ENCODE peak calls at places on chromosome 2, in nine cellular contexts. B is upper lobe of right lung, S is dorsolateral prefrontal cortex, O is esophagus squamous epithelium, P is thoracic aorta, U is astrocyte, K is hepatocyte, T is tibial artery, R is cardiac muscle cell. Q is an unnamed sample.

GRCh38 chr2:24839729-24840128 is 46.5 kb downstream of the CENPO start:
- DNase-seq in B (no peak), S (no peak), O (no peak), P (no peak), U (no peak), K (no peak), T (no peak), R (no peak), Q (no peak)

GRCh38 chr2:205723174-205723573 is 40.9 kb downstream of the NRP2 start:
- DNase-seq in B (no peak), S (no peak), O (no peak), P (no peak), U (no peak), K (no peak), T (no peak), R (peak; percentile 44), Q (no peak)

GRCh38 chr2:46871976-46872381 is 43.6 kb downstream of the MCFD2 start:
- DNase-seq in B (peak; percentile 87), S (no peak), O (no peak), P (no peak), U (no peak), K (no peak), T (peak; percentile 62), R (no peak), Q (no peak)

GRCh38 chr2:36750101-36750500 is 53.6 kb downstream of the VIT start:
- DNase-seq in B (no peak), S (no peak), O (no peak), P (no peak), U (no peak), K (no peak), T (no peak), R (no peak), Q (no peak)

GRCh38 chr2:98909381-98910211 is 26.4 kb downstream of the CRACDL start:
- DNase-seq in B (peak; percentile 91), S (no peak), O (no peak), P (no peak), U (peak; percentile 87), K (peak; percentile 73), T (peak; percentile 66), R (peak; percentile 86), Q (no peak)

GRCh38 chr2:216583157-216583556 is 50.1 kb upstream of the IGFBP2 start:
- DNase-seq in B (no peak), S (no peak), O (no peak), P (no peak), U (peak; percentile 98), K (peak; percentile 73), T (no peak), R (peak; percentile 62), Q (no peak)

GRCh38 chr2:122542236-122542635 is 786.8 kb downstream of the TSN start:
- DNase-seq in B (no peak), S (no peak), O (no peak), P (no peak), U (no peak), K (no peak), T (no peak), R (no peak), Q (no peak)

GRCh38 chr2:215839816-215840215 is 173.5 kb downstream of the MREG start:
- DNase-seq in B (no peak), S (no peak), O (no peak), P (no peak), U (no peak), K (no peak), T (no peak), R (no peak), Q (no peak)

GRCh38 chr2:148165975-148166374 is 145.1 kb downstream of the MBD5 start:
- DNase-seq in B (no peak), S (no peak), O (no peak), P (no peak), U (no peak), K (no peak), T (no peak), R (no peak), Q (no peak)

GRCh38 chr2:85770369-85770768 is 16.6 kb downstream of the ATOH8 start:
- DNase-seq in B (no peak), S (no peak), O (no peak), P (no peak), U (peak; percentile 43), K (no peak), T (no peak), R (no peak), Q (no peak)

GRCh38 chr2:85768713-85769112 is 14.9 kb downstream of the ATOH8 start:
- DNase-seq in B (no peak), S (no peak), O (no peak), P (no peak), U (no peak), K (peak; percentile 78), T (peak; percentile 84), R (peak; percentile 87), Q (no peak)

GRCh38 chr2:85767803-85768665 is 14.2 kb downstream of the ATOH8 start:
- DNase-seq in B (no peak), S (no peak), O (no peak), P (no peak), U (no peak), K (no peak), T (no peak), R (no peak), Q (no peak)

GRCh38 chr2:85769987-85770362 is 16.2 kb downstream of the ATOH8 start:
- DNase-seq in B (no peak), S (no peak), O (no peak), P (no peak), U (no peak), K (no peak), T (peak; percentile 62), R (no peak), Q (no peak)

DNA sequence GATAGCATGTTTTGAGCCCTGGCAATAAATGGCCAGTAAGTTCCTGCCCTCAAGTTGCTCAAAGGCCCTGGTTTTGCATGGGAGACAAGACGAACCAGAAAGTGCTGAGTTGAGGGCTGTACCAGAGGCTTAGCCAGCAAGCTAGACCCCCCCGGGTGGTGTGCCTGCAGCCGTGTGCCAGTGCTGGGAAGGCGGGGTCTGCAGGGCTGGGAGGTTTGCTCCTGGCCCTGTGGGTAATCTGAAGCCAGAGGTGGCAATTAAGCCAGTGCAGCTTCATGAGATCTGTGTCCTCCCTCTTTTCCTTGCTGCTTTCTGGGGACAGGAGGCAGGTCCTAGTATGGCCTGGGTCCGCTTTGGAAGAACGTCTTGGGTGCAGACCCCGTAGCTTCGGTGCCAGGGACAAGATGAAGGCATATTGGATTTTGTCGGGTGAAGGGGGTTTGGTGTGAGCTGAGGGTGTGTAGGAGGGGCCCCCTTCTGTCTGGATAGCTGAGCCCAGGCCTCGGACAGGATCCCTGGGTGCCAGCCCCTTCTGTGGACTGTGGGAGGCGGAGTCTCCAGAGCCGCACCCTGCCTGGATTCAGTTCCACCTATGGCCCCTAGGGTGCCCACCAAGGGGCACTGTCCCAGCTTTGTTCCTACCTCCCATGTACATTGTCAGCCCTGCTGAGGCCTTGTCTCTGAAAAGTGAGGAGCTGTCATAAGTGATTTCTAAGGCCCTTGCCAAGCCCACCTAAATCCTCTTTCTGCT is 15.6 kb downstream of the ATOH8 start:
- DNase-seq in B (no peak), S (no peak), O (no peak), P (no peak), U (no peak), K (no peak), T (peak; percentile 63), R (no peak), Q (no peak)
- TF ChIP-seq CTCF in B (peak; percentile 38), S (peak; percentile 33), O (no peak), P (peak; percentile 33), U (peak; percentile 18), K (peak; percentile 14), T (peak; percentile 25), R (peak; percentile 35), Q (peak; percentile 25)

GRCh38 chr2:100554788-100555407 is 7.9 kb upstream of the PDCL3 start:
- DNase-seq in B (peak; percentile 72), S (no peak), O (no peak), P (no peak), U (no peak), K (no peak), T (no peak), R (no peak), Q (no peak)
- H3K27ac ChIP-seq in B (no peak overlapping the region), S (no peak overlapping the region), O (no peak overlapping the region), P (no peak overlapping the region), U (no peak overlapping the region), K (no peak overlapping the region), T (no peak overlapping the region), R (no peak overlapping the region), Q (no peak overlapping the region)

GRCh38 chr2:121136323-121136722 is 148.7 kb downstream of the TFCP2L1 start:
- DNase-seq in B (no peak), S (no peak), O (no peak), P (no peak), U (no peak), K (no peak), T (no peak), R (no peak), Q (no peak)
- H3K27me3 ChIP-seq in B (no peaks in the 10 kb centered on the region), S (no peaks in the 10 kb centered on the region), O (no peaks in the 10 kb centered on the region), P (no peaks in the 10 kb centered on the region), U (peaks cover 8% of the 10 kb centered on the region), K (no peaks in the 10 kb centered on the region), T (peaks cover 22% of the 10 kb centered on the region), R (no peaks in the 10 kb centered on the region), Q (no peaks in the 10 kb centered on the region)

DNA sequence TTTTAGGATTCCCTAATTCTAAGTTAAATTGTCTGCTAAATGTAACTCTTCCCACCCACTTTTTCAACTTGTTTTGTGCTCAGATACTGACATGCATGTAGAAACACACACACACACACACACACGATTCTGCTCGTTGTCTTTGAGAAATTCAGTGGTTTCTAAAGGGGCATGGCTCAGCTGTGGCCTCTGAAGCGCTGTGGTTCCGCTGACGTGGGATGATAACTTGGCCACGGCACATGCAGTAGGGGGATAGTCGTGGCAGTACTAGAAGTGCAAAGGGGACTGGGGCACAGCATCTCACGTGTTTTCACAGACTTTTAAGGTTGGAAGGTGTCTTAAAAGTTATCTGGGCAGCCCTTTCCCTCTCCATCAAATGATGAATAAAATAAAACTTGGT is 18.4 kb downstream of the CASP10 start:
- DNase-seq in B (no peak), S (no peak), O (no peak), P (no peak), U (no peak), K (no peak), T (no peak), R (no peak), Q (no peak)
- TF ChIP-seq CTCF in B (no peak), S (no peak), O (no peak), P (no peak), U (no peak), K (no peak), T (no peak), R (no peak), Q (no peak)

Q was measured in foreskin keratinocyte.